ENCODE peak calls at places on chromosomes 12 and 14, in nine cellular contexts. I, N, A, F, H, E, K, R and C are unnamed samples. For H3K36me3, the result is how much of the 10 kb centered on the place peaks cover.

GRCh38 chr14:57085801-57086200 is 182.9 kb downstream of the EXOC5 start:
- DNase-seq in F (no peak), N (no peak), R (no peak), K (no peak), A (no peak), I (no peak), H (no peak), E (no peak), C (no peak)

GRCh38 chr14:75003250-75004027 is 718 bp downstream of the EIF2B2 start:
- DNase-seq in R (no peak), E (no peak), I (no peak), H (no peak), K (no peak), F (peak), A (no peak), N (no peak), C (peak)

GRCh38 chr14:91754185-91754584 is 22.3 kb upstream of the CATSPERB start:
- DNase-seq in R (no peak), N (no peak), E (no peak), I (no peak), K (no peak), F (peak), H (no peak), A (no peak), C (no peak)

GRCh38 chr12:53624956-53625355 is 1.2 kb downstream of the ATF7 start:
- DNase-seq in A (no peak), R (peak), I (no peak), H (no peak), F (peak), K (no peak), N (no peak), E (no peak), C (no peak)

GRCh38 chr14:30861200-30861599 is 13.2 kb upstream of the COCH start:
- DNase-seq in I (no peak), H (no peak), E (no peak), A (no peak), R (no peak), N (no peak), F (no peak), K (no peak), C (no peak)

GRCh38 chr14:69631509-69631908 is 20.1 kb downstream of the SUSD6 start:
- DNase-seq in R (no peak), H (no peak), A (no peak), I (no peak), F (no peak), E (no peak), N (no peak), K (no peak), C (no peak)

GRCh38 chr12:109736552-109737108 is 23.0 kb downstream of the FAM222A start:
- DNase-seq in H (no peak), N (peak), A (peak), K (peak), R (no peak), F (peak), I (no peak), E (peak), C (no peak)

GRCh38 chr14:31990959-31991541 is 86.1 kb upstream of the ARHGAP5 start:
- DNase-seq in H (no peak), R (no peak), I (no peak), A (no peak), K (no peak), F (peak), N (no peak), E (no peak), C (no peak)

GRCh38 chr14:79016828-79017505 is 846.8 kb downstream of the NRXN3 start:
- DNase-seq in N (no peak), E (no peak), F (peak), K (no peak), I (no peak), H (no peak), R (no peak), A (no peak), C (no peak)

GRCh38 chr14:103688906-103689902 is 26.0 kb downstream of the XRCC3 start:
- DNase-seq in I (no peak), H (no peak), E (no peak), F (no peak), A (no peak), R (no peak), N (peak), K (no peak), C (peak)

GRCh38 chr12:27237790-27238771 is 6.0 kb upstream of the STK38L start:
- DNase-seq in F (no peak), H (no peak), A (no peak), I (no peak), N (no peak), R (no peak), K (no peak), E (no peak), C (no peak)

GRCh38 chr12:124359671-124360581 is 65.0 kb downstream of the RFLNA start:
- DNase-seq in R (peak), H (no peak), K (peak), I (peak), N (no peak), E (peak), A (peak), F (no peak), C (peak)

DNA sequence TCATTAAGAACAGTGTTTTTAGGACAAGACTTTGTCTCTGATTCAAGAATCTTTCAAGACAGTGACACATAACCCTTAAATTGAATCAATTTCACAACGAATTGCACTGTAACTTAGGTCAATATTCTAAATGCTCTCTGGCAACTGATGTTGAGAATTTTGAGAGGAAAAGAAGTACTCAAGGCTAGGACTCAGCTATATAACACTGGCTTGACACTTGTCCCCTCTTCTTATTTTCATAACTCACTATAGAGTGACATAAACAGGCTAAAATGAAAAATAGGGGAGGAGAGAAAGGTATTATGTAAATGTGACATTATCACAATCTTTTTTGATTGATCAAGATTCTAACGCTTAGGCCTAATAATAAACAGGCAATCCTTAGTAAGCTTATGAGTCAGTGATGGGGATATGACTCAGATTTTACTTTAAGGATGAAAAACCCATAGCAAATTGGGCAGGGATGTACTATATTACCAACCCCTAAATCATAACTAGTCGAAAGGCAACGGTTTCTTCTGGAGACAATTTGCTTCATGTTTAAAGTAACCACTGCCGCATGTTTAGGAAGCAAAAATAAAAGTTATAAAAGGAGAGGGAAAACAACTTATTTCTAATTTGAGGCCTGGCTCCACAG is 10.9 kb downstream of the BTG1 start:
- DNase-seq in F (peak), N (no peak), H (no peak), R (no peak), K (no peak), A (no peak), I (no peak), E (no peak), C (no peak)
- TF ChIP-seq POLR2A in F (no peak), N (no peak), H (no peak), R (no peak), K (no peak), A (no peak), I (no peak), E (no peak), C (no peak)

DNA sequence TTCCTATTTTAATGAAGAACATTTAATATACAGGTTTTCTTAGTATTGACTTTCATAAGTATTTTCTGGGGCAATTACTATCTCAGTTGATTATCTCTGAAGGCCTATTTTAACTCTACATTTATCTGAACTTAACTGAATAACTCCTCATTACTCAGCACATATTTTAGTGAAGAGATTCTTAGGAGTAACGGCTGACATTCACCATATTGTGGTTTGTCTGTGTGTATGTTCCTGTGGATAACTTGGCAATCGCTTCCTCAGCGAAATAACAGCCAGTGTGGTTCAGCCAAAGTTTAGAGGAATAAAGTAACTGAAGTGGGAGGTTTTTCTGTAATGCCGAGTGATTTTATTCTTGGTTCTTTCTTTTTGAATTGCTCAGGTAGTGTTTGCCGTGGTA is 168.0 kb downstream of the RAD51B start:
- DNase-seq in R (no peak), F (no peak), N (no peak), A (no peak), H (no peak), I (no peak), K (no peak), E (no peak), C (no peak)
- TF ChIP-seq POLR2AphosphoS5 in R (no peak), F (no peak), N (no peak), A (no peak), H (no peak), I (no peak), K (no peak), E (no peak), C (no peak)

GRCh38 chr12:45590646-45591045 is 138.9 kb upstream of the ARID2 start:
- DNase-seq in E (no peak), N (no peak), F (no peak), H (no peak), K (no peak), A (no peak), R (no peak), I (no peak), C (no peak)

GRCh38 chr12:45587042-45587441 is 142.5 kb upstream of the ARID2 start:
- DNase-seq in F (no peak), E (no peak), K (no peak), A (no peak), I (no peak), R (peak), H (no peak), N (no peak), C (peak)

GRCh38 chr12:45586486-45586885 is 143.0 kb upstream of the ARID2 start:
- DNase-seq in I (peak), H (no peak), K (no peak), E (no peak), F (no peak), A (no peak), N (no peak), R (peak), C (peak)

GRCh38 chr12:45585522-45586230 is 143.8 kb upstream of the ARID2 start:
- DNase-seq in E (peak), A (no peak), I (peak), F (no peak), H (no peak), K (no peak), N (no peak), R (peak), C (no peak)

GRCh38 chr12:45587877-45588530 is 141.5 kb upstream of the ARID2 start:
- DNase-seq in A (no peak), N (no peak), R (peak), I (no peak), H (no peak), K (peak), E (no peak), F (no peak), C (peak)
- H3K36me3 ChIP-seq in A (under half), N (under half), R (under half), I (under half), H (under half), K (under half), E (under half), F (under half), C (under half)

GRCh38 chr12:42483534-42483857 is 106.0 kb downstream of the PRICKLE1 start:
- DNase-seq in E (peak), N (peak), F (peak), A (no peak), R (no peak), K (no peak), H (no peak), I (peak), C (peak)
- TF ChIP-seq POLR2A in E (no peak), N (no peak), F (peak), A (no peak), R (no peak), K (no peak), H (no peak), I (no peak), C (no peak)

DNA sequence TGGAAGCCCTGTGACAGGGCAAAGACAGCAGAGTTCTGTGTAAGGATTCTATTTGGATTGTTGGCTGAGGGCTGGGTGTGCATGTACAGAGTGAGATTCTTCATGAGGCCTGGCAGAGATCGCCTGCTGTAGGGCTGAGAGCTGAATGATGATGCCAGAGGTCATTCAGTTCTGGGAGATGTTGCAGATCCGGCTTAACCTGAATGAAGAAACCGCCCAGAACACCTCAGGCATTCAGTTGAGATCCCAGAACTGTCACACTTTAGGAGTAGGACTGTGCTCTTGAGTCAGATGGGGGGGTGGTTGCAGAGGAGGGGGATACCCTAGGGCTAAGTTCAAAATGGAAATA is 5.8 kb upstream of the EVL start:
- DNase-seq in K (no peak), F (no peak), H (no peak), E (no peak), A (peak), I (no peak), R (no peak), N (no peak), C (no peak)
- TF ChIP-seq POLR2AphosphoS5 in K (no peak), F (no peak), H (no peak), E (no peak), A (peak), I (no peak), R (no peak), N (no peak), C (no peak)

GRCh38 chr12:123237646-123238329 is 4.6 kb downstream of the MTRFR start:
- DNase-seq in K (peak), H (peak), E (peak), F (peak), A (peak), N (peak), I (no peak), R (no peak), C (peak)

GRCh38 chr12:123233505-123234299 is 466 bp downstream of the MTRFR start:
- DNase-seq in A (no peak), I (no peak), E (no peak), R (no peak), F (no peak), N (no peak), K (no peak), H (no peak), C (no peak)

GRCh38 chr12:123238961-123239360 is 5.7 kb downstream of the MTRFR start:
- DNase-seq in F (no peak), H (no peak), N (no peak), E (no peak), A (no peak), R (no peak), K (no peak), I (no peak), C (no peak)

GRCh38 chr12:123242083-123242904 is 9.1 kb downstream of the MTRFR start:
- DNase-seq in R (no peak), E (no peak), N (no peak), F (peak), K (no peak), I (no peak), H (no peak), A (no peak), C (no peak)

GRCh38 chr12:123238330-123238682 is 5.1 kb downstream of the MTRFR start:
- DNase-seq in N (no peak), H (no peak), K (no peak), I (no peak), R (no peak), F (no peak), A (no peak), E (no peak), C (no peak)
- H3K36me3 ChIP-seq in N (under half), H (under half), K (under half), I (under half), R (under half), F (under half), A (under half), E (under half), C (under half)